ENCODE peak calls at places on chromosome 12, in four cellular contexts. I, C, T and S are unnamed samples.

GRCh38 chr12:113461666-113462065 is 10.0 kb downstream of the LHX5 start:
- DNase-seq in C (no peak), T (peak), I (peak), S (peak)

GRCh38 chr12:100675432-100675831 is 101.9 kb downstream of the GAS2L3 start:
- DNase-seq in T (peak), I (peak), C (no peak), S (peak)

GRCh38 chr12:24599737-24600136 is 349.2 kb downstream of the BCAT1 start:
- DNase-seq in C (no peak), I (no peak), T (no peak), S (no peak)

GRCh38 chr12:81330480-81330879 is 252.6 kb downstream of the ACSS3 start:
- DNase-seq in I (no peak), C (no peak), T (peak), S (no peak)

GRCh38 chr12:83389237-83389996 is 702.7 kb downstream of the TMTC2 start:
- DNase-seq in C (peak), I (no peak), T (no peak), S (no peak)

GRCh38 chr12:93851245-93851665 is 174.1 kb downstream of the CRADD start:
- DNase-seq in C (no peak), T (no peak), I (no peak), S (no peak)

GRCh38 chr12:124233041-124233836 is 61.7 kb upstream of the RFLNA start:
- DNase-seq in T (peak), C (no peak), I (peak), S (peak)

GRCh38 chr12:114399664-114400211 is 6.2 kb downstream of the TBX5 start:
- DNase-seq in T (peak), I (no peak), C (no peak), S (peak)

GRCh38 chr12:46464863-46465262 is 92.3 kb upstream of the SLC38A2 start:
- DNase-seq in C (no peak), T (no peak), I (no peak), S (no peak)
- TF ChIP-seq CTCF in C (no peak), T (no peak), I (no peak), S (no peak)

GRCh38 chr12:32235251-32235650 is 128.6 kb downstream of the BICD1 start:
- DNase-seq in T (no peak), C (no peak), I (no peak), S (no peak)
- TF ChIP-seq CTCF in T (no peak), C (no peak), I (no peak), S (no peak)

GRCh38 chr12:109714913-109715244 is 1.3 kb downstream of the FAM222A start:
- DNase-seq in T (no peak), I (no peak), C (no peak), S (no peak)

GRCh38 chr12:109716092-109716479 is 2.5 kb downstream of the FAM222A start:
- DNase-seq in I (no peak), T (no peak), C (no peak), S (no peak)

GRCh38 chr12:109715310-109716091 is 1.9 kb downstream of the FAM222A start:
- DNase-seq in C (no peak), I (no peak), T (no peak), S (no peak)

GRCh38 chr12:109713187-109713984 is at the start of gene FAM222A:
- DNase-seq in T (peak), I (peak), C (peak), S (peak)

GRCh38 chr12:109714141-109714912 is 702 bp downstream of the FAM222A start:
- DNase-seq in T (no peak), I (peak), C (peak), S (peak)
- TF ChIP-seq CTCF in T (no peak), I (no peak), C (peak), S (no peak)

DNA sequence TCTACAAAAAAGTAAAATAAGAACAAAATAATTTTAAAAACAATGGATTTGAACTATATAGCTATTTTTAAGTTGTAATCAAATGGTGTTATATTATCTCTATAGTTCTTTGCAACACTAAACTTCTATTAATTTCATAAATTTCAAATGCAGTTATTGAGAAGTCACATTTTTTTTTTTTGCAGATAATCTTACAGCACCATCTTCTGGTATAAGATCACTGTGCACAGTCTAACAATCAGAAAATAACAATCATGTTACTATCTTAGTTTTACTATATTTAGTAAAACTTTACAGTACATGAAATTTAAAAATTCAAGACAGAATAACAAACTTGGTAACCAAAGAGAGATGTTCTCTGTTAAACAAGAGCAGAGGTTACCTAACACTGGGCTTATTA is 40.6 kb downstream of the GXYLT1 start:
- DNase-seq in C (no peak), T (no peak), I (peak), S (no peak)
- TF ChIP-seq CTCF in C (no peak), T (peak), I (peak), S (peak)

DNA sequence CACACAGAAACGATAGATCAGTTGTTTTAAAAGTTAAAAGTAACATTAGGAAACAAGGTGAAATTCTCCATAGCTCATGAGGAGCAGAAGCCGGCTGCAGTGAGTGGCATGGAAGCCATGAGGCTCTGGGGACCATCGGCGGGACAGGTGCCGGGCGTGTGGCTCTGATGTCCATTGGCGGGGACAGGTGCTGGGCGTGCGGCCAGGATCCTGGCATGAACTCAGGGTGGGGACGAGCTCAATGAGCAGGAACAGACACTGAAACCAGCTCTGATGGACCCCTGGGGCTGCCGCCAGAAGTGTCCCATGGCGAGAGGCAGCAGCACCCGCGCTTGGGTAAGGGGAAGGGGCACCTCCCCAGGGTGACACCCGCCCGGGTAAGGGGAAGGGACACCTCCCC is 75.1 kb downstream of the NOC4L start:
- DNase-seq in C (no peak), T (no peak), I (no peak), S (no peak)
- TF ChIP-seq CTCF in C (no peak), T (no peak), I (no peak), S (no peak)

DNA sequence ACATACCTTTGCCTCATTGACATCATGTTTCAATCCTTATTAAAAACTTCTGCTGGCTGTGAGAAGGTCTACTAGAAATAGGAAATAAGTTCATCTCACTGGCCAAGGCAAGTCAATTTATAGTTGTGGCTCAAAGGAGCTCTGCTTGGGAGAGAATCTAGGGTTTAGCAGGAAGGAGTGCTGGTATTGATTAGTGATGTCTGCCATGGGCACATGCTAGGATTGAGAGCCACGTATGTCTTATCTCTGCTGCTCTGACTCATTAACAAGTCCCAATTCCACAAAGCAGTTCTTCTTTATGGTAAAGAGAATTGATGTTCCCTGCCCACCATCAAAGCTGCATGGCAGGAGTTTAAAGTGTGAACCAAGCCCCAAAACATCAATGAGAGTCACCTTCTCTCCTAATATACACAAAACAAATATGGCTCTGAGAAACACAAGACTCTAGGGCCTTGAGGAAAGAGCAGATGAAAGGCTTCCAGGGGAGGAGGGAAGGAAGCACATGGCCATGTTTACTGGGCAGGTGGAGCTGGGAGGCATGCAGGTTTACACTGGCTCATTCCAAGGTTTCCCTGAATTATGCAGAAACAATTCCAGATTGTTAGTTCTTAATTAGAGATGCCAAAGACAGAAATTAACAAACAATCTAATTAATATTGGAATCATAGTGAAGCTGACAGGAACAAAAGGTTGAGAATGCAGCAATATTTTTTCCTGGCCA is 931.9 kb upstream of the TMEM132C start:
- DNase-seq in C (no peak), I (no peak), T (peak), S (no peak)
- TF ChIP-seq CTCF in C (no peak), I (no peak), T (no peak), S (no peak)

DNA sequence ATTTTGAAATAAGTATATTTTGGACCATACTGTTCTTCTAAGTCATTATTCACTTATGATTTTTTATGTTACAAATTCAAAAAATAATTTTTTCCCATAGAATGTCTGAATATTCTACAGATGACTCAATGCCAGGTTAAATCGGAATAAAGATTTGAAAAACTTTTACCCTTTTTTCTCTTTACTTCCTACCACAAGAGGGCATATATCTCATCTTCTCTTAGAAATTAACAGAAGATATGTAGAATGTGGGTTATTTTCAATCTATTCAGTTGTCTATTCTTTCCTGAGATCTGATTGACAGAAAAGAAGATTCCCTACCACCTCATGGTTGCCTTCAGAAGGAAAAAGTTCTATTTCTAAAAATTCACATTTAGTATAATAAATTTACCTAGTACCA is 53.0 kb upstream of the KITLG start:
- DNase-seq in I (no peak), T (peak), C (no peak), S (peak)
- TF ChIP-seq CTCF in I (peak), T (peak), C (no peak), S (no peak)

GRCh38 chr12:108852674-108853073 is 4.7 kb downstream of the SSH1 start:
- DNase-seq in T (no peak), C (no peak), I (peak), S (no peak)

GRCh38 chr12:108854453-108855283 is 2.7 kb downstream of the SSH1 start:
- DNase-seq in C (no peak), T (peak), I (peak), S (peak)

GRCh38 chr12:108853426-108853825 is 4.0 kb downstream of the SSH1 start:
- DNase-seq in T (no peak), C (no peak), I (no peak), S (no peak)

GRCh38 chr12:108855284-108856169 is 1.9 kb downstream of the SSH1 start:
- DNase-seq in C (no peak), I (peak), T (peak), S (no peak)

DNA sequence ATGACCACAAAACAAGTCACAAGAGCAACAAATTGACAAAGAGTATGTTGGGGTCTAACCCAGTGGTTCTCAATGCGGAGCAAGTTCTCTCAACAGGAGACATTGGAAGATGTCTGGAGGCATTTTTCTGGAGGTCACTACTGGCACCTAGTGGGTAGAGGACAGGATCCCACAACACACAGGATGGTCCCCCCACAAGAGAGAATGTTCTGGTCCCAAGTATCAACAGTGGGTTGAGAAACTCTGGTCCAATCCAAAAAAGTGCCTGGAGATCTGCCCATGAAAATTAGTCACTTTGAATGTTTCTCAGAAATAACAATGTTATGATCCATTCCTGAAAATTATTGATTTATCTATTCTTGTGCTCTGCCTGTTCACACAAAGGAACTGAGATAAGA is 3.3 kb downstream of the SSH1 start:
- DNase-seq in I (peak), T (peak), C (no peak), S (peak)
- TF ChIP-seq CTCF in I (peak), T (peak), C (peak), S (peak)